ENCODE peak calls at places on chromosomes 6 and 20, in five cellular contexts. One of them, this sample, is unnamed.
A peak's percentile ranks its signal among the peaks of the same experiment; 100 is the strongest.

GRCh38 chr6:47147175-47147727 is 105.1 kb upstream of the ADGRF1 start:
- DNase-seq in uterus: no peak
- DNase-seq in HCT116: no peak
- DNase-seq in tibial nerve: no peak
- DNase-seq in endothelial cell of umbilical vein: no peak
- DNase-seq in this sample: no peak

GRCh38 chr20:12482661-12483060 is 526.1 kb upstream of the SPTLC3 start:
- DNase-seq in uterus: no peak
- DNase-seq in HCT116: no peak
- DNase-seq in tibial nerve: no peak
- DNase-seq in endothelial cell of umbilical vein: no peak
- DNase-seq in this sample: no peak

GRCh38 chr6:105789935-105790334 is 296.2 kb upstream of the PRDM1 start:
- DNase-seq in uterus: no peak
- DNase-seq in HCT116: no peak
- DNase-seq in tibial nerve: no peak
- DNase-seq in endothelial cell of umbilical vein: no peak
- DNase-seq in this sample: no peak

GRCh38 chr6:10302566-10303235 is 112.2 kb downstream of the TFAP2A start:
- DNase-seq in uterus: no peak
- DNase-seq in HCT116: no peak
- DNase-seq in tibial nerve: no peak
- DNase-seq in endothelial cell of umbilical vein: no peak
- DNase-seq in this sample: no peak

GRCh38 chr20:3788685-3789155 is 2.2 kb upstream of the CENPB start:
- DNase-seq in uterus: no peak
- DNase-seq in HCT116: no peak
- DNase-seq in tibial nerve: no peak
- DNase-seq in endothelial cell of umbilical vein: no peak
- DNase-seq in this sample: no peak

GRCh38 chr20:22720206-22720605 is 135.8 kb upstream of the FOXA2 start:
- DNase-seq in uterus: no peak
- DNase-seq in HCT116: no peak
- DNase-seq in tibial nerve: no peak
- DNase-seq in endothelial cell of umbilical vein: no peak
- DNase-seq in this sample: no peak

GRCh38 chr20:6829510-6830116 is 62.1 kb downstream of the BMP2 start:
- DNase-seq in uterus: no peak
- DNase-seq in HCT116: no peak
- DNase-seq in tibial nerve: no peak
- DNase-seq in endothelial cell of umbilical vein: peak; percentile 20
- DNase-seq in this sample: no peak

GRCh38 chr6:22437665-22438064 is 131.7 kb upstream of the HDGFL1 start:
- DNase-seq in uterus: no peak
- DNase-seq in HCT116: no peak
- DNase-seq in tibial nerve: no peak
- DNase-seq in endothelial cell of umbilical vein: no peak
- DNase-seq in this sample: no peak

GRCh38 chr20:7094438-7094997 is 327.0 kb downstream of the BMP2 start:
- DNase-seq in uterus: no peak
- DNase-seq in HCT116: peak; percentile 4
- DNase-seq in tibial nerve: no peak
- DNase-seq in endothelial cell of umbilical vein: peak; percentile 46
- DNase-seq in this sample: no peak

GRCh38 chr20:44979090-44979621 is 12.8 kb downstream of the STK4 start:
- DNase-seq in uterus: no peak
- DNase-seq in HCT116: no peak
- DNase-seq in tibial nerve: no peak
- DNase-seq in endothelial cell of umbilical vein: no peak
- DNase-seq in this sample: no peak

GRCh38 chr6:11538049-11538798 is 675 bp downstream of the TMEM170B start:
- DNase-seq in uterus: peak; percentile 31
- DNase-seq in HCT116: no peak
- DNase-seq in tibial nerve: no peak
- DNase-seq in endothelial cell of umbilical vein: peak; percentile 29
- DNase-seq in this sample: peak; percentile 63

GRCh38 chr6:56959938-56960337 is 5.0 kb downstream of the BEND6 start:
- DNase-seq in uterus: no peak
- DNase-seq in HCT116: no peak
- DNase-seq in tibial nerve: no peak
- DNase-seq in endothelial cell of umbilical vein: peak; percentile 33
- DNase-seq in this sample: no peak

GRCh38 chr6:7546383-7546782 is 4.9 kb downstream of the DSP start:
- DNase-seq in uterus: no peak
- DNase-seq in HCT116: no peak
- DNase-seq in tibial nerve: no peak
- DNase-seq in endothelial cell of umbilical vein: no peak
- DNase-seq in this sample: no peak

GRCh38 chr6:136812174-136812573 is 10.2 kb upstream of the PEX7 start:
- DNase-seq in uterus: no peak
- DNase-seq in HCT116: no peak
- DNase-seq in tibial nerve: no peak
- DNase-seq in endothelial cell of umbilical vein: no peak
- DNase-seq in this sample: no peak

GRCh38 chr20:48832423-48832735 is 4.6 kb upstream of the PREX1 start:
- DNase-seq in uterus: no peak
- DNase-seq in HCT116: no peak
- DNase-seq in tibial nerve: no peak
- DNase-seq in endothelial cell of umbilical vein: no peak
- DNase-seq in this sample: no peak

DNA sequence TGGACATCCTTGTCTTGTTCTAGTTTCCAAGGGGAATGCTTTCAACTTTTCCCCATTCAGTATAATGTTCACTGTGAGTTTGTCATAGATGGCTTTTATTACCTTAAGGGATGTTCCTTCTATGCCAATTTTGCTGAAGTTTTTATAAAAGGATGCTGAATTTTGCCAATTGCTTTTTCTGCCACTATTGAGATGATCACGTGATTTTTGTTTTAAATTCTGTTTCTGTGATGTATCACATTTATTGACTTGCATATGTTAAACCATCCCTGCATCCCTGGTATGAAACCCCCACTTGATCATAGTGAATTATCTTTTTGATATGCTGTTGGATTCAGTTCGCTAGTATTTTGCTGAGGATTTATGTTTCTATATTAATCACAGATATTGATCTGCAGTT is 130.6 kb upstream of the TAB2 start:
- DNase-seq in uterus: no peak
- DNase-seq in HCT116: no peak
- DNase-seq in tibial nerve: no peak
- DNase-seq in endothelial cell of umbilical vein: no peak
- DNase-seq in this sample: no peak
- H3K27ac ChIP-seq in uterus: no peak overlapping the region
- H3K27ac ChIP-seq in HCT116: no peak overlapping the region
- H3K27ac ChIP-seq in tibial nerve: no peak overlapping the region
- H3K27ac ChIP-seq in endothelial cell of umbilical vein: no peak overlapping the region
- H3K27ac ChIP-seq in this sample: no peak overlapping the region

DNA sequence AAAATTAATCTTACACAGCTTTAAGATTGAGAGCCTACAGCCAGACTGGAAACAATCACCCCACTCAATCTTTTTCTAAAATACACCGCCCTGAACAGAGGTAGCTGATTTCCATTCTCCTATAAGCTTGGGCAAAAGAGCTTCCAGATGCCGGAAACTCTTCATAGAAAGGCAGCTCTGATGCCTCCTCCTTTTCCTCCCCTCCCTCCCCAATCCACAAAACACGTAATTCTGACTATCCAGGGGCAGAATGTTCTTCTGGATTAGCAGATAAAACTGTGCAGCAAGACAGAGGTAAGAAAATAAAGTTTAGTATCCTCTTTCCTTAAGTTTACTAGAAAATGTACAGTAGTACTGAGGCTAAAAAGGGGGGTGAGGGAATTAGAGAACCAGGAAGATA is 15.8 kb downstream of the ADNP start:
- DNase-seq in uterus: no peak
- DNase-seq in HCT116: no peak
- DNase-seq in tibial nerve: no peak
- DNase-seq in endothelial cell of umbilical vein: peak; percentile 61
- DNase-seq in this sample: no peak
- H3K4me1 ChIP-seq in uterus: peaks cover 12% of the 10 kb centered on the region
- H3K4me1 ChIP-seq in HCT116: no peaks in the 10 kb centered on the region
- H3K4me1 ChIP-seq in tibial nerve: peaks cover 28% of the 10 kb centered on the region
- H3K4me1 ChIP-seq in endothelial cell of umbilical vein: peaks cover 39% of the 10 kb centered on the region
- H3K4me1 ChIP-seq in this sample: peaks cover 45% of the 10 kb centered on the region

DNA sequence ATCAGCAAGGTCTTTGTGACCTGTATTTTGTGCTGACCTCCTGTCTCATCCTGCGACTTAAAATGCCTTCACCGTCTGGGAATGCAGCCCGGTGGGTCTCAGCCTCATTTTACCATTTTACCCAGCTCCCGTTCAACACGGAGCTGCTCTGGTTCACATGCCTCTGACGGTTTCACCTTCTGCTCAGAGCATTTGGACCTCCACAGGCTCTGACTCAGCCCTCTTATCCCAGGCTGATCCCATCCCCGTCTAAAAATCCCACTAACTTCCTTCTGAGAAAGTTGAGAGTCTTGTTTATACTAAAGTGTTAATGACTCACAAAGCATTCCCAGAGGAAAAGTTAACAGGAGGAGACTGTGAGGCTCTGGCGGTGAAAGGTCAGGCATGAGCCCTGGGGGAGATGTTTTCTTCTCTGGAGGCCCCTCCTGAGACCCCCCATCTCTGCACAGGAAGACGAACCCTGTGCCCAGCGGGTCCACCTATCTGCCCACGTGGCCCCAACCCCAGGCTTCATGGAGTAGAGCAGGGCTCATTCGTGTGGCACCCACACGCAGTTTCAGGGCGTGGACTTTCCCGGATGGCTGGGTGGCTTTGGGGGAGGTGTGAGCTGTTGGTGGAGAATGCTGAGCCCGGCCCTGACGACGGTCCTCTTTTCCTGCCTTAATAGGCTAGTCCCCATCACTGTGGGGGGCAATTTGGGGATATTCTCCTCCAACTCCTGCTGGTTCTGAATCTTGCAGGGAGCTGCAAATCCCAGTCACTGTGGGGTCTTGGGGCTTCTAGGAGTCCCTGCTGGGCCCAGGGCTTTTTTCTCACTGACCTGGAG is 3.3 kb upstream of the BIRC7 start:
- DNase-seq in uterus: no peak
- DNase-seq in HCT116: peak; percentile 72
- DNase-seq in tibial nerve: no peak
- DNase-seq in endothelial cell of umbilical vein: peak; percentile 11
- DNase-seq in this sample: no peak
- TF ChIP-seq POLR2A in uterus: no peak
- TF ChIP-seq POLR2A in HCT116: no peak
- TF ChIP-seq POLR2A in tibial nerve: no peak
- TF ChIP-seq POLR2A in endothelial cell of umbilical vein: no peak
- TF ChIP-seq POLR2A in this sample: no peak

GRCh38 chr6:140486468-140487361 is 1112.3 kb upstream of the CITED2 start:
- DNase-seq in uterus: no peak
- DNase-seq in HCT116: no peak
- DNase-seq in tibial nerve: no peak
- DNase-seq in endothelial cell of umbilical vein: no peak
- DNase-seq in this sample: no peak

GRCh38 chr6:140480852-140481251 is 1106.4 kb upstream of the CITED2 start:
- DNase-seq in uterus: no peak
- DNase-seq in HCT116: no peak
- DNase-seq in tibial nerve: no peak
- DNase-seq in endothelial cell of umbilical vein: no peak
- DNase-seq in this sample: no peak

GRCh38 chr6:140490086-140490485 is 1115.6 kb upstream of the CITED2 start:
- DNase-seq in uterus: no peak
- DNase-seq in HCT116: no peak
- DNase-seq in tibial nerve: no peak
- DNase-seq in endothelial cell of umbilical vein: no peak
- DNase-seq in this sample: no peak

GRCh38 chr6:140487586-140487985 is 1113.1 kb upstream of the CITED2 start:
- DNase-seq in uterus: no peak
- DNase-seq in HCT116: no peak
- DNase-seq in tibial nerve: no peak
- DNase-seq in endothelial cell of umbilical vein: no peak
- DNase-seq in this sample: no peak

GRCh38 chr6:140485740-140486467 is 1111.5 kb upstream of the CITED2 start:
- DNase-seq in uterus: peak; percentile 56
- DNase-seq in HCT116: peak; percentile 45
- DNase-seq in tibial nerve: no peak
- DNase-seq in endothelial cell of umbilical vein: peak; percentile 13
- DNase-seq in this sample: no peak
- H3K27ac ChIP-seq in uterus: peak overlapping the region; percentile 68
- H3K27ac ChIP-seq in HCT116: peak overlapping the region; percentile 1
- H3K27ac ChIP-seq in tibial nerve: no peak overlapping the region
- H3K27ac ChIP-seq in endothelial cell of umbilical vein: no peak overlapping the region
- H3K27ac ChIP-seq in this sample: no peak overlapping the region

GRCh38 chr20:32483351-32484220 is 101.5 kb downstream of the NOL4L start:
- DNase-seq in uterus: no peak
- DNase-seq in HCT116: peak; percentile 3
- DNase-seq in tibial nerve: peak; percentile 43
- DNase-seq in endothelial cell of umbilical vein: peak; percentile 75
- DNase-seq in this sample: peak; percentile 89
- H3K4me1 ChIP-seq in uterus: no peaks in the 10 kb centered on the region
- H3K4me1 ChIP-seq in HCT116: peaks cover 8% of the 10 kb centered on the region
- H3K4me1 ChIP-seq in tibial nerve: peaks cover 33% of the 10 kb centered on the region
- H3K4me1 ChIP-seq in endothelial cell of umbilical vein: peaks cover 49% of the 10 kb centered on the region
- H3K4me1 ChIP-seq in this sample: no peaks in the 10 kb centered on the region

DNA sequence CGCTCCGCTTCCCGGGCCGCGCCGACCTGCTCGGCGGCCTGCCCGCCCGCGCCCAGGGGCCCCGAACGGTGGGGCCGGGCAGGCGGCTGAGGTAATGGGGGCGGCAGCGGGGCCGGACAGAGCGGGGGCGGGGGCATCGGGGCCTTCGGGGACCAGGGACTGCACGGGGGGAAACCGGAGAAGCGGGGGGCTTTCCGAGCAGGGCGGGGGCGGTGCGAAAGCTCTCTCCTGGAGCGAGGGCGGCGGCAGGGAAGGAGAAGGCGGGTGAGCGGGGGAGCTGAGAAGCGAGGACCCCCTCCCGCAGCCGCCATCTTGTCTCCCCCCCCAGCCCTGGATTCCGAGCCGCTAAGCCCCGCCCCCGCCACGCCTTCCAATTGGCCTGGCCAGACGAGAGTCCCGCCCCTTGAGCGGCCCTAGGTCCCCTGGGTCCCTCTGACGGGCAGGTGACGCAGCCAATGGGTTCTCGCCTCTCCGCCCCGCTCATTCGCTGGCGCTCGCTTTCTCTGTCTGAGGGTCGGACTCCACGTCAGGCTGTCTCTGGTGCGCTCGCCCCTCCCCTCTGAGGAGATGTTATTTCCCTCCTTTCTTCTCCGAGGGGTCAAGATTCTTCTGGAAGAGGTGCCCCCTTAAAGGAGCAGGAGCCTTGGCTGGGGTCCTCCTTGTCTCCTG is 470 bp downstream of the BRPF3 start:
- DNase-seq in uterus: peak; percentile 99
- DNase-seq in HCT116: peak; percentile 91
- DNase-seq in tibial nerve: peak; percentile 99
- DNase-seq in endothelial cell of umbilical vein: peak; percentile 98
- DNase-seq in this sample: peak; percentile 100
- TF ChIP-seq POLR2A in uterus: peak; percentile 88
- TF ChIP-seq POLR2A in HCT116: no peak
- TF ChIP-seq POLR2A in tibial nerve: peak; percentile 80
- TF ChIP-seq POLR2A in endothelial cell of umbilical vein: peak; percentile 59
- TF ChIP-seq POLR2A in this sample: peak; percentile 64

GRCh38 chr6:98834060-98835031 is at the start of gene POU3F2:
- DNase-seq in uterus: peak; percentile 78
- DNase-seq in HCT116: no peak
- DNase-seq in tibial nerve: peak; percentile 51
- DNase-seq in endothelial cell of umbilical vein: peak; percentile 90
- DNase-seq in this sample: peak; percentile 50
- H3K27ac ChIP-seq in uterus: no peak within 1 kb of the TSS
- H3K27ac ChIP-seq in HCT116: no peak within 1 kb of the TSS
- H3K27ac ChIP-seq in tibial nerve: peak within 1 kb of the TSS; percentile 84
- H3K27ac ChIP-seq in endothelial cell of umbilical vein: no peak within 1 kb of the TSS
- H3K27ac ChIP-seq in this sample: no peak within 1 kb of the TSS

GRCh38 chr6:142356271-142356938 is 54.6 kb downstream of the ADGRG6 start:
- DNase-seq in uterus: no peak
- DNase-seq in HCT116: no peak
- DNase-seq in tibial nerve: no peak
- DNase-seq in endothelial cell of umbilical vein: no peak
- DNase-seq in this sample: no peak
- H3K4me1 ChIP-seq in uterus: no peaks in the 10 kb centered on the region
- H3K4me1 ChIP-seq in HCT116: peaks cover 41% of the 10 kb centered on the region
- H3K4me1 ChIP-seq in tibial nerve: peaks cover 5% of the 10 kb centered on the region
- H3K4me1 ChIP-seq in endothelial cell of umbilical vein: peaks cover 16% of the 10 kb centered on the region
- H3K4me1 ChIP-seq in this sample: peaks cover 6% of the 10 kb centered on the region